ENCODE peak calls at places on chromosome 5, in five cellular contexts. T is nephron progenitor cell, S is astrocyte of the cerebellum, F is amniotic stem cell, U is GM23248. Z is an unnamed sample.

GRCh38 chr5:14011089-14012004 is 66.9 kb upstream of the DNAH5 start:
- DNase-seq in U (peak), T (peak), F (peak), S (peak), Z (peak)

GRCh38 chr5:79806741-79807140 is 117.1 kb downstream of the CMYA5 start:
- DNase-seq in S (no peak), U (peak), T (no peak), F (no peak), Z (no peak)

GRCh38 chr5:177175336-177175735 is 41.8 kb downstream of the NSD1 start:
- DNase-seq in T (no peak), S (no peak), U (no peak), F (no peak), Z (no peak)

GRCh38 chr5:120252839-120253238 is 211.3 kb upstream of the PRR16 start:
- DNase-seq in T (no peak), U (no peak), S (no peak), F (no peak), Z (no peak)

GRCh38 chr5:172834570-172835245 is 657 bp downstream of the ERGIC1 start:
- DNase-seq in S (no peak), U (peak), F (no peak), T (peak), Z (peak)

GRCh38 chr5:68088302-68088701 is 127.3 kb upstream of the PIK3R1 start:
- DNase-seq in S (peak), T (no peak), F (peak), U (peak), Z (no peak)

GRCh38 chr5:169637856-169638190 is 748 bp downstream of the DOCK2 start:
- DNase-seq in U (no peak), S (no peak), T (no peak), F (no peak), Z (no peak)

GRCh38 chr5:68279960-68280359 is 64.4 kb downstream of the PIK3R1 start:
- DNase-seq in S (no peak), U (no peak), F (no peak), T (no peak), Z (no peak)

GRCh38 chr5:179229331-179229761 is 115.9 kb downstream of the ADAMTS2 start:
- DNase-seq in T (no peak), S (no peak), U (no peak), F (no peak), Z (peak)

GRCh38 chr5:34499001-34499734 is 157.0 kb upstream of the RAI14 start:
- DNase-seq in S (peak), F (peak), U (peak), T (no peak), Z (no peak)

GRCh38 chr5:134451618-134452505 is 40.2 kb upstream of the CDKN2AIPNL start:
- DNase-seq in S (peak), T (no peak), U (peak), F (peak), Z (no peak)

GRCh38 chr5:113020461-113021273 is 44.1 kb downstream of the DCP2 start:
- DNase-seq in S (peak), T (no peak), F (no peak), U (peak), Z (no peak)

GRCh38 chr5:5885782-5886181 is 463.3 kb downstream of the ICE1 start:
- DNase-seq in U (no peak), T (no peak), F (no peak), S (no peak), Z (no peak)

GRCh38 chr5:62299097-62299496 is 6.9 kb upstream of the KIF2A start:
- DNase-seq in U (no peak), T (no peak), S (no peak), F (no peak), Z (no peak)

GRCh38 chr5:32342656-32343055 is 29.9 kb upstream of the MTMR12 start:
- DNase-seq in U (no peak), F (no peak), S (no peak), T (no peak), Z (no peak)

GRCh38 chr5:81852277-81853004 is 101.5 kb upstream of the SSBP2 start:
- DNase-seq in S (peak), T (peak), U (peak), F (no peak), Z (peak)

GRCh38 chr5:133289686-133290367 is 238.0 kb downstream of the HSPA4 start:
- DNase-seq in T (no peak), U (no peak), S (no peak), F (no peak), Z (no peak)

GRCh38 chr5:139671096-139671841 is 23.1 kb downstream of the CXXC5 start:
- DNase-seq in U (no peak), T (no peak), S (no peak), F (no peak), Z (no peak)

GRCh38 chr5:135565691-135566421 is 12.9 kb downstream of the CXCL14 start:
- DNase-seq in U (peak), S (no peak), F (no peak), T (peak), Z (peak)

GRCh38 chr5:164553851-164554250 is 1048.4 kb downstream of the MAT2B start:
- DNase-seq in T (no peak), F (no peak), U (no peak), S (no peak), Z (no peak)

Z was measured in WTC11.